ENCODE peak calls at places on chromosomes 2 and 18, in eight cellular contexts. One of them, this sample, is unnamed.

GRCh38 chr2:33681333-33681732 is 82.2 kb upstream of the FAM98A start:
- DNase-seq in K562: no peak
- DNase-seq in GM12878: no peak
- DNase-seq in H1: no peak
- DNase-seq in HCT116: no peak
- DNase-seq in endothelial cell of umbilical vein: peak; percentile 38
- DNase-seq in HepG2: no peak
- DNase-seq in GM23338: peak; percentile 32
- DNase-seq in this sample: peak; percentile 95

GRCh38 chr2:203549406-203549805 is 14.3 kb upstream of the RAPH1 start:
- DNase-seq in H1: no peak
- DNase-seq in GM23338: no peak
- DNase-seq in HepG2: no peak
- DNase-seq in K562: no peak
- DNase-seq in endothelial cell of umbilical vein: no peak
- DNase-seq in GM12878: no peak
- DNase-seq in HCT116: no peak
- DNase-seq in this sample: no peak

GRCh38 chr18:44699571-44700261 is 19.0 kb downstream of the SETBP1 start:
- DNase-seq in H1: no peak
- DNase-seq in endothelial cell of umbilical vein: no peak
- DNase-seq in K562: no peak
- DNase-seq in HepG2: no peak
- DNase-seq in GM12878: no peak
- DNase-seq in HCT116: no peak
- DNase-seq in GM23338: no peak
- DNase-seq in this sample: peak; percentile 45

GRCh38 chr2:217743407-217743806 is 259.4 kb downstream of the TNS1 start:
- DNase-seq in GM23338: no peak
- DNase-seq in HepG2: no peak
- DNase-seq in K562: no peak
- DNase-seq in endothelial cell of umbilical vein: no peak
- DNase-seq in HCT116: no peak
- DNase-seq in GM12878: no peak
- DNase-seq in H1: no peak
- DNase-seq in this sample: no peak

GRCh38 chr2:3911891-3912455 is 208.6 kb downstream of the DCDC2C start:
- DNase-seq in HepG2: no peak
- DNase-seq in K562: no peak
- DNase-seq in endothelial cell of umbilical vein: no peak
- DNase-seq in HCT116: no peak
- DNase-seq in H1: no peak
- DNase-seq in GM23338: no peak
- DNase-seq in GM12878: no peak
- DNase-seq in this sample: no peak

GRCh38 chr2:31736695-31737454 is 156.1 kb upstream of the SRD5A2 start:
- DNase-seq in GM23338: no peak
- DNase-seq in K562: no peak
- DNase-seq in GM12878: no peak
- DNase-seq in HepG2: peak; percentile 74
- DNase-seq in endothelial cell of umbilical vein: no peak
- DNase-seq in H1: no peak
- DNase-seq in HCT116: no peak
- DNase-seq in this sample: no peak

GRCh38 chr2:98188351-98189046 is 101.5 kb downstream of the VWA3B start:
- DNase-seq in GM23338: peak; percentile 5
- DNase-seq in HepG2: peak; percentile 13
- DNase-seq in K562: no peak
- DNase-seq in endothelial cell of umbilical vein: no peak
- DNase-seq in H1: no peak
- DNase-seq in GM12878: no peak
- DNase-seq in HCT116: peak; percentile 6
- DNase-seq in this sample: no peak

GRCh38 chr2:241965931-241966412 is 96.4 kb downstream of the RTP5 start:
- DNase-seq in HepG2: peak; percentile 18
- DNase-seq in K562: peak; percentile 63
- DNase-seq in endothelial cell of umbilical vein: peak; percentile 73
- DNase-seq in HCT116: peak; percentile 71
- DNase-seq in GM23338: no peak
- DNase-seq in GM12878: peak; percentile 65
- DNase-seq in H1: no peak
- DNase-seq in this sample: peak; percentile 67

GRCh38 chr2:136175466-136175865 is 57.5 kb upstream of the CXCR4 start:
- DNase-seq in H1: no peak
- DNase-seq in K562: no peak
- DNase-seq in endothelial cell of umbilical vein: no peak
- DNase-seq in HCT116: no peak
- DNase-seq in GM23338: no peak
- DNase-seq in HepG2: no peak
- DNase-seq in GM12878: no peak
- DNase-seq in this sample: no peak

GRCh38 chr2:85952196-85952734 is 63.5 kb upstream of the ST3GAL5 start:
- DNase-seq in H1: no peak
- DNase-seq in HCT116: no peak
- DNase-seq in GM12878: no peak
- DNase-seq in endothelial cell of umbilical vein: no peak
- DNase-seq in HepG2: no peak
- DNase-seq in K562: peak; percentile 47
- DNase-seq in GM23338: no peak
- DNase-seq in this sample: no peak

GRCh38 chr2:100321881-100322820 is at the start of gene LONRF2:
- DNase-seq in GM23338: peak; percentile 62
- DNase-seq in HCT116: no peak
- DNase-seq in H1: no peak
- DNase-seq in endothelial cell of umbilical vein: no peak
- DNase-seq in HepG2: no peak
- DNase-seq in GM12878: no peak
- DNase-seq in K562: peak; percentile 69
- DNase-seq in this sample: no peak

GRCh38 chr2:17892726-17893534 is 14.5 kb downstream of the KCNS3 start:
- DNase-seq in GM23338: peak; percentile 30
- DNase-seq in GM12878: no peak
- DNase-seq in HepG2: no peak
- DNase-seq in HCT116: no peak
- DNase-seq in endothelial cell of umbilical vein: no peak
- DNase-seq in K562: peak; percentile 26
- DNase-seq in H1: no peak
- DNase-seq in this sample: no peak

GRCh38 chr2:134379293-134379692 is 125.4 kb downstream of the MGAT5 start:
- DNase-seq in HepG2: no peak
- DNase-seq in HCT116: no peak
- DNase-seq in endothelial cell of umbilical vein: peak; percentile 70
- DNase-seq in K562: no peak
- DNase-seq in H1: no peak
- DNase-seq in GM12878: no peak
- DNase-seq in GM23338: no peak
- DNase-seq in this sample: no peak

GRCh38 chr2:219772103-219772502 is 144.7 kb downstream of the SLC4A3 start:
- DNase-seq in H1: no peak
- DNase-seq in GM23338: no peak
- DNase-seq in endothelial cell of umbilical vein: no peak
- DNase-seq in HCT116: no peak
- DNase-seq in HepG2: no peak
- DNase-seq in K562: no peak
- DNase-seq in GM12878: no peak
- DNase-seq in this sample: no peak

GRCh38 chr2:120660771-120661459 is 74.8 kb upstream of the GLI2 start:
- DNase-seq in GM23338: no peak
- DNase-seq in endothelial cell of umbilical vein: no peak
- DNase-seq in GM12878: no peak
- DNase-seq in HCT116: no peak
- DNase-seq in K562: no peak
- DNase-seq in H1: no peak
- DNase-seq in HepG2: no peak
- DNase-seq in this sample: no peak

GRCh38 chr2:212672186-212672585 is 133.6 kb upstream of the ERBB4 start:
- DNase-seq in GM23338: no peak
- DNase-seq in H1: no peak
- DNase-seq in K562: no peak
- DNase-seq in GM12878: no peak
- DNase-seq in HepG2: no peak
- DNase-seq in endothelial cell of umbilical vein: no peak
- DNase-seq in HCT116: no peak
- DNase-seq in this sample: no peak

GRCh38 chr2:171505374-171505773 is 16.9 kb upstream of the CYBRD1 start:
- DNase-seq in GM23338: no peak
- DNase-seq in H1: no peak
- DNase-seq in endothelial cell of umbilical vein: no peak
- DNase-seq in HCT116: no peak
- DNase-seq in K562: no peak
- DNase-seq in HepG2: no peak
- DNase-seq in GM12878: no peak
- DNase-seq in this sample: no peak

GRCh38 chr2:59947917-59948534 is 605.4 kb downstream of the BCL11A start:
- DNase-seq in K562: no peak
- DNase-seq in HCT116: no peak
- DNase-seq in endothelial cell of umbilical vein: no peak
- DNase-seq in GM23338: no peak
- DNase-seq in H1: no peak
- DNase-seq in HepG2: no peak
- DNase-seq in GM12878: no peak
- DNase-seq in this sample: no peak

GRCh38 chr2:191571163-191571769 is 106.7 kb upstream of the NABP1 start:
- DNase-seq in GM23338: peak; percentile 67
- DNase-seq in GM12878: no peak
- DNase-seq in HCT116: peak; percentile 36
- DNase-seq in endothelial cell of umbilical vein: peak; percentile 65
- DNase-seq in H1: no peak
- DNase-seq in HepG2: no peak
- DNase-seq in K562: peak; percentile 59
- DNase-seq in this sample: no peak

GRCh38 chr2:159921752-159922404 is 123.9 kb upstream of the CD302 start:
- DNase-seq in K562: peak; percentile 62
- DNase-seq in endothelial cell of umbilical vein: peak; percentile 77
- DNase-seq in GM12878: no peak
- DNase-seq in HCT116: peak; percentile 52
- DNase-seq in HepG2: peak; percentile 61
- DNase-seq in GM23338: peak; percentile 96
- DNase-seq in H1: peak; percentile 79
- DNase-seq in this sample: no peak

GRCh38 chr2:145919507-145919906 is 1399.6 kb upstream of the ZEB2 start:
- DNase-seq in K562: no peak
- DNase-seq in HepG2: no peak
- DNase-seq in H1: no peak
- DNase-seq in HCT116: no peak
- DNase-seq in endothelial cell of umbilical vein: peak; percentile 9
- DNase-seq in GM23338: no peak
- DNase-seq in GM12878: no peak
- DNase-seq in this sample: no peak

GRCh38 chr2:53994735-53995538 is 24.1 kb upstream of the PSME4 start:
- DNase-seq in H1: no peak
- DNase-seq in GM23338: no peak
- DNase-seq in GM12878: no peak
- DNase-seq in endothelial cell of umbilical vein: no peak
- DNase-seq in K562: no peak
- DNase-seq in HepG2: no peak
- DNase-seq in HCT116: no peak
- DNase-seq in this sample: no peak

GRCh38 chr2:64743739-64744330 is 90.1 kb upstream of the SERTAD2 start:
- DNase-seq in endothelial cell of umbilical vein: no peak
- DNase-seq in HepG2: no peak
- DNase-seq in HCT116: no peak
- DNase-seq in K562: no peak
- DNase-seq in H1: no peak
- DNase-seq in GM23338: no peak
- DNase-seq in GM12878: no peak
- DNase-seq in this sample: no peak

GRCh38 chr2:55899881-55900280 is 23.7 kb downstream of the EFEMP1 start:
- DNase-seq in K562: no peak
- DNase-seq in HCT116: no peak
- DNase-seq in HepG2: no peak
- DNase-seq in endothelial cell of umbilical vein: no peak
- DNase-seq in GM23338: no peak
- DNase-seq in GM12878: no peak
- DNase-seq in H1: no peak
- DNase-seq in this sample: no peak

GRCh38 chr2:232488097-232488711 is 570 bp upstream of the ECEL1 start:
- DNase-seq in H1: no peak
- DNase-seq in GM12878: no peak
- DNase-seq in endothelial cell of umbilical vein: no peak
- DNase-seq in GM23338: peak; percentile 77
- DNase-seq in K562: no peak
- DNase-seq in HepG2: no peak
- DNase-seq in HCT116: no peak
- DNase-seq in this sample: no peak
- TF ChIP-seq EZH2 in H1: peak; percentile 39
- TF ChIP-seq EZH2 in GM12878: no peak
- TF ChIP-seq EZH2 in endothelial cell of umbilical vein: peak; percentile 54
- TF ChIP-seq EZH2 in GM23338: peak; percentile 85
- TF ChIP-seq EZH2 in K562: no peak
- TF ChIP-seq EZH2 in HepG2: peak; percentile 60
- TF ChIP-seq EZH2 in HCT116: no peak
- TF ChIP-seq EZH2 in this sample: no peak

GRCh38 chr2:69386789-69387734 is at the start of gene GFPT1:
- DNase-seq in HepG2: peak; percentile 90
- DNase-seq in GM23338: peak; percentile 89
- DNase-seq in H1: peak; percentile 64
- DNase-seq in endothelial cell of umbilical vein: peak; percentile 97
- DNase-seq in K562: peak; percentile 94
- DNase-seq in GM12878: peak; percentile 54
- DNase-seq in HCT116: peak; percentile 65
- DNase-seq in this sample: no peak
- TF ChIP-seq POLR2AphosphoS5 in HepG2: peak; percentile 94
- TF ChIP-seq POLR2AphosphoS5 in GM23338: peak; percentile 90
- TF ChIP-seq POLR2AphosphoS5 in H1: no peak
- TF ChIP-seq POLR2AphosphoS5 in endothelial cell of umbilical vein: no peak
- TF ChIP-seq POLR2AphosphoS5 in K562: peak; percentile 84
- TF ChIP-seq POLR2AphosphoS5 in GM12878: peak; percentile 65
- TF ChIP-seq POLR2AphosphoS5 in HCT116: peak; percentile 83
- TF ChIP-seq POLR2AphosphoS5 in this sample: peak; percentile 85

DNA sequence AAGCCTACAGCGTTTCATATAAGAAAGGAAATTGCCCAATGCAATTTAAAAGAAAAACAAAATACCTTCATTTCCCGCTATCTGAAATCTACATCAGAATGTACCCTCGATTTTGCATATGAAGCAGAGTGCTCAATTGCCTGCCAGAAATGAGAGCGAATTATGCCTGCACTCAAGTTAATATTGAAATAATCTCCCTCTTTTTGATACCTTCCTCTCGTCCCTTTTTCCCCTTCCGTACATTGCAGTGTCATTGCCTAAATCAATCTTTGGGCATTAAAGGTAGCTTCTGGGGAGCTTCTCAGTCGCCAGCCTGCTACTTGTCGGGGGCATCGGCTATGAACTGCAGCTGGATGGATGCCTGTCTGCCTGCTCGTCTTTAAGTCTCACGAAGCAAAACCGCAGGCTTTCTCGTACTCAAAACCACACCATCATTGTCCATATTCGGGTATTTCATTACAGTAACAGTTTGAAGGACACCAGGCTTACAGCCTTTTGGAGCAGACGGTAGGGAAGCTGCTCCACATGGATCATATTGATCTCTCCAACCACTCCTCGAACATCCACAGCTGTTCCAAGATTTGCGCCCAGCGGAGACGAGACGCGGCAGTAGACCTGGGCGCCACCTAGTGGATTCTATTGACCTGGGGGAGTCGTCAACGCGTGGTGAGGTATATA is 64.0 kb upstream of the HNRNPA3 start:
- DNase-seq in GM12878: peak; percentile 45
- DNase-seq in H1: peak; percentile 59
- DNase-seq in HCT116: peak; percentile 68
- DNase-seq in K562: peak; percentile 77
- DNase-seq in endothelial cell of umbilical vein: peak; percentile 85
- DNase-seq in HepG2: peak; percentile 66
- DNase-seq in GM23338: peak; percentile 95
- DNase-seq in this sample: no peak
- H3K4me3 ChIP-seq in GM12878: peak overlapping the region; percentile 69
- H3K4me3 ChIP-seq in H1: peak overlapping the region; percentile 60
- H3K4me3 ChIP-seq in HCT116: peak overlapping the region; percentile 25
- H3K4me3 ChIP-seq in K562: peak overlapping the region; percentile 27
- H3K4me3 ChIP-seq in endothelial cell of umbilical vein: peak overlapping the region; percentile 62
- H3K4me3 ChIP-seq in HepG2: peak overlapping the region; percentile 36
- H3K4me3 ChIP-seq in GM23338: peak overlapping the region; percentile 53
- H3K4me3 ChIP-seq in this sample: peak overlapping the region; percentile 90

GRCh38 chr2:20650412-20650879 is 452 bp downstream of the HS1BP3 start:
- DNase-seq in K562: no peak
- DNase-seq in GM23338: peak; percentile 73
- DNase-seq in GM12878: no peak
- DNase-seq in endothelial cell of umbilical vein: peak; percentile 22
- DNase-seq in HCT116: no peak
- DNase-seq in H1: no peak
- DNase-seq in HepG2: no peak
- DNase-seq in this sample: no peak
- TF ChIP-seq EZH2 in K562: no peak
- TF ChIP-seq EZH2 in GM23338: no peak
- TF ChIP-seq EZH2 in GM12878: no peak
- TF ChIP-seq EZH2 in endothelial cell of umbilical vein: no peak
- TF ChIP-seq EZH2 in HCT116: no peak
- TF ChIP-seq EZH2 in H1: peak; percentile 10
- TF ChIP-seq EZH2 in HepG2: no peak
- TF ChIP-seq EZH2 in this sample: no peak

This sample was measured in SK-N-MC.